ENCODE peak calls at places on chromosomes 4 and X, in ten cellular contexts. V is testis; U is fibroblast of the aortic adventitia; N is AG04449; Z is OCI-LY7; W is brain microvascular endothelial cell; J is fibroblast of pulmonary artery; F is fibroblast of mammary gland; E is CD8-positive, alpha-beta memory T cell; Y is ovary. T is an unnamed sample.
A peak's percentile ranks its signal among the peaks of the same experiment; 100 is the strongest.

GRCh38 chr4:81459233-81459632 is 12.5 kb downstream of the RASGEF1B start:
- DNase-seq in N (no peak), F (no peak), V (no peak), Y (no peak), W (no peak), J (no peak), U (no peak), Z (no peak), E (no peak), T (no peak)

GRCh38 chr4:138158746-138159297 is 83.3 kb downstream of the SLC7A11 start:
- DNase-seq in E (no peak), V (no peak), Y (no peak), J (peak; percentile 67), Z (no peak), W (peak; percentile 77), F (peak; percentile 87), N (peak; percentile 29), U (peak; percentile 75), T (peak; percentile 59)

GRCh38 chr4:169107528-169107927 is 97.5 kb upstream of the CBR4 start:
- DNase-seq in Z (no peak), J (no peak), W (no peak), Y (no peak), U (no peak), N (no peak), V (no peak), E (no peak), F (no peak), T (no peak)

GRCh38 chrX:625137-625691 is 5.4 kb upstream of the SHOX start:
- DNase-seq in F (no peak), E (no peak), Y (no peak), N (no peak), V (no peak), Z (no peak), U (no peak), W (no peak), J (no peak), T (no peak)

GRCh38 chrX:104351173-104351769 is 96.5 kb upstream of the ESX1 start:
- DNase-seq in E (no peak), Y (no peak), V (no peak), J (peak; percentile 84), W (peak; percentile 59), N (peak; percentile 45), U (peak; percentile 77), Z (no peak), F (peak; percentile 90), T (peak; percentile 81)

GRCh38 chr4:17276821-17277220 is 235.1 kb downstream of the QDPR start:
- DNase-seq in J (peak; percentile 56), Y (peak; percentile 26), Z (no peak), U (peak; percentile 71), W (peak; percentile 45), V (peak; percentile 40), N (no peak), E (no peak), F (peak; percentile 50), T (peak; percentile 14)

GRCh38 chr4:3291969-3292570 is 751 bp upstream of the RGS12 start:
- DNase-seq in Z (peak; percentile 4), J (peak; percentile 24), U (peak; percentile 18), W (no peak), N (no peak), V (peak; percentile 44), F (peak; percentile 11), E (no peak), Y (peak; percentile 57), T (peak; percentile 27)

GRCh38 chr4:7240341-7240740 is 48.0 kb downstream of the SORCS2 start:
- DNase-seq in W (no peak), N (no peak), V (no peak), Z (no peak), F (no peak), J (no peak), E (no peak), Y (no peak), U (no peak), T (no peak)

GRCh38 chr4:6029254-6029653 is 11.0 kb upstream of the C4orf50 start:
- DNase-seq in E (no peak), F (no peak), Y (no peak), N (no peak), Z (no peak), J (no peak), V (no peak), U (no peak), W (no peak), T (no peak)

DNA sequence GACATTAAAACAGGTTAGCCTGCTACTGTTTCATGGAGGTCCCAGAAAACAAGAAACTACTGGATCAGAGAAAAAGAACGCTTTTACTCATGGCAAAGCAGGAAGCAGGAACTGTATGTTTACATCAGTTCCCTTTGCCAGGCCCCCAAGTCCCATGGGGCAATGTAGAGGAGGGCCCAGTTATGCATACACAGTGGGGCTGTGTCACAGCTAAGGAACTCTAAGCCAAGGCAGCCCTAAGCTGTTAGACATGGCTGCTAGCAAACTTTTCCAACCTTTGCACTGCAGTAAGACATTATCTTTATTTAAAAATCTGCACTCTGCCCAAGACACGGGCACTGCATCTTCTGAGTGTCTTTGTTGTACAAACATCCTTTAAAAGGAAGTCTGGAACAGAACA is 975.8 kb downstream of the C4orf33 start:
- DNase-seq in Y (no peak), F (no peak), J (no peak), E (no peak), V (no peak), U (no peak), W (no peak), Z (no peak), N (no peak), T (no peak)
- H3K4me3 ChIP-seq in Y (no peak overlapping the region), F (no peak overlapping the region), J (no peak overlapping the region), E (no peak overlapping the region), V (no peak overlapping the region), U (no peak overlapping the region), W (no peak overlapping the region), Z (no peak overlapping the region), N (no peak overlapping the region), T (no peak overlapping the region)

DNA sequence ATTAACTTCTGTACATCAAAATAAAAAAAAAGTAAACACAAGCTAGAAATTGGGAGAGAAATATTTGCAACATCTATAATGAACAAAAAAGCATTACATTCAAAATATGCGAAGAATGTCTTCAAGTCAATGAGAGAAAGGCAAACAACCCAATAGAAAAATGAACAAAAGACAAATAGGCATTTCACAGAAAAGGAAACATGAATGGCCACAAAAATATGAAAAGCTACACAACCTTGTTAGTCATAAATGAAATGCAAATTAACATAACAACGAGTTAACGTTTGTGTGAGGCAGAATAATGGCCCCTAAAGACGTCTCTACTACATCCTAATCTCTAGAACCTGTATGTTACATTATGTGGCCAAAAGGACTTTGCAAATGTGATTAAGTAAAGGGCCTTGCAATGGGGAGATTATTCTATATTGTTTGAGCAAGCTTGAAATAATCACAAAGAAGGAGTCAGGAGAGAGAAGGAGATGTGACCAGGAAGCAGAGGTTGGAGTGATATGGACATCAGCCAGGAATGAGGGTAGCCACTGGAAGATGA is 86.8 kb downstream of the WDFY3 start:
- DNase-seq in V (no peak), U (no peak), Z (no peak), E (no peak), Y (no peak), F (no peak), W (peak; percentile 18), J (peak; percentile 55), N (no peak), T (no peak)
- H3K4me3 ChIP-seq in V (no peak overlapping the region), U (no peak overlapping the region), Z (no peak overlapping the region), E (no peak overlapping the region), Y (no peak overlapping the region), F (no peak overlapping the region), W (no peak overlapping the region), J (no peak overlapping the region), N (no peak overlapping the region), T (no peak overlapping the region)

DNA sequence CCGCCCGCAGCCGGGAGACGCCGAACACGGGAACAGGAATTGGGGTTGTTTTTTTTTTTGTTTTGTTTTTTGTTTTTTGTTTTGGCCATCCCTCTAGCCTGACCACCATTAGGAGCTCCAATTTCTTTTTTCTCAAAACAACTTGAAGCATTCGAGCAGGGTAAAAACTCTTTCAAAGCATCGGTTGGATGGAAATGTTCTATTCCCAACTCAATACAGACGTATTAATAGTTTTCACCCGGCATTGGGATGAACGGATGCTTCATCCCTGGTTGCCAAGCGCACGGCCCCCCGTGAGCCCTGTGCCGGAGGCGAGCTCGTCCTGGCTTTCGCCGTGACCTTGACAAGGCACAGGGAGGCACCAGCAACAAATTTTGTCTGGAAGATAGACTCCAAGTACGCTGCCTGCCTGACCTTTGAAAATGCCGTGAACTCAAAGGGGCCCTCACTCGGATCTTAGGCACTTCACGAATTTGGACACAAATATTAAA is 352 bp upstream of the MAP3K15 start:
- DNase-seq in Z (no peak), U (no peak), N (no peak), W (no peak), V (no peak), J (no peak), E (no peak), F (no peak), Y (no peak), T (no peak)
- H3K4me3 ChIP-seq in Z (no peak overlapping the region), U (no peak overlapping the region), N (no peak overlapping the region), W (no peak overlapping the region), V (peak overlapping the region; percentile 29), J (no peak overlapping the region), E (no peak overlapping the region), F (no peak overlapping the region), Y (peak overlapping the region; percentile 30), T (no peak overlapping the region)

GRCh38 chr4:78568640-78569261 is 17.2 kb downstream of the ANXA3 start:
- DNase-seq in F (peak; percentile 28), U (peak; percentile 81), W (no peak), V (no peak), J (peak; percentile 35), E (no peak), N (no peak), Y (no peak), Z (no peak), T (peak; percentile 63)
- H3K4me3 ChIP-seq in F (no peak overlapping the region), U (no peak overlapping the region), W (no peak overlapping the region), V (no peak overlapping the region), J (no peak overlapping the region), E (no peak overlapping the region), N (peak overlapping the region; percentile 2), Y (no peak overlapping the region), Z (no peak overlapping the region), T (no peak overlapping the region)

DNA sequence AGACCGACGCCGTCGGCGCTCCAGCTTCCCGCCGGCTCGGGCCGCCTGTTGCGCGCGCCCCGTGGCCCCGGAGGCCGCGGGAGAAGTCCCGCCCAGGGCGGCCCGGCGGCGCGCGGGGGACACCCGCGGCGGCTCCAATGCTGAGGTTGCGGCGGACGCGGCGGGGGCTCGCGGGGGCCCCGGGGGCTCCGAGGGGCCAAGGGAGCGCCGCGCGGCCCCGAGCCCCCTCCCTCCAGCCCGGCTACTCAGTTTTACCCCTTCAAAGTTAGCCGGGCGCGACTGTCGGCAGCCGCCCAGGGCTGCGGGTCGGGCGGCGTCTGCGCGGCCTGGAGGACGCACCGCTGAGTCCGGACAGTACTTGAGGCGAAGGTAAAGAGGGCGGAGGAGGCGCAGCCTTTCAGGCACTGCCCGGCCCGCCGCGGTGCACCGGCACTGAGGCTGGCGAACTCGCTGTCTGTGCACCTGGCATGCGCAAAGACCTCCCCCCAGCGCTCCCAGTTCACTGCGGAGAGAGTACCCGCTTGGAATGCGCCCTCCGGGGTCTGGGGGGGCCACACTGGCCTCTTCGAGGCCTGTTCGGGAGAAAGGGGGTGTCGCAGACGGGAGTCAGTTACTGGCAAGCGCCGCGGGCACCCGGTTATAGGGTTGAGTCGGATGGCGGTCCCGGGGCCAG is 1.3 kb downstream of the PCDH19 start:
- DNase-seq in E (no peak), V (no peak), W (no peak), Y (no peak), U (no peak), N (no peak), Z (no peak), J (no peak), F (no peak), T (no peak)
- H3K4me3 ChIP-seq in E (no peak overlapping the region), V (peak overlapping the region; percentile 50), W (no peak overlapping the region), Y (peak overlapping the region; percentile 28), U (no peak overlapping the region), N (no peak overlapping the region), Z (no peak overlapping the region), J (no peak overlapping the region), F (no peak overlapping the region), T (no peak overlapping the region)